ENCODE peak calls at places on chromosomes 13 and 19, in eight cellular contexts. S is DMS 273 treated with DMSO at 0.1 percent for 48 hours; U is HEK293T; J is astrocyte of the cerebellum; M is fibroblast of mammary gland; N is activated naive CD4-positive, alpha-beta T cell treated with anti-CD3 and anti-CD28 coated beads for 36 hours; P is adipocyte; T is T-helper 17 cell. O is an unnamed sample.

GRCh38 chr19:11860721-11861120 is 12.2 kb downstream of the ZNF439 start:
- DNase-seq in P (no peak), S (no peak), J (no peak), M (no peak), U (no peak), N (no peak), T (no peak), O (no peak)

GRCh38 chr19:35545855-35546381 is 492 bp downstream of the TMEM147 start:
- DNase-seq in S (no peak), T (peak), U (peak), M (no peak), P (peak), N (peak), J (no peak), O (no peak)

GRCh38 chr13:73767191-73767741 is 366.9 kb downstream of the KLF12 start:
- DNase-seq in J (no peak), P (peak), U (no peak), S (no peak), T (no peak), N (peak), M (no peak), O (no peak)

GRCh38 chr13:20350380-20350763 is 118.3 kb upstream of the GJB6 start:
- DNase-seq in U (no peak), M (no peak), S (no peak), P (no peak), J (no peak), N (no peak), T (no peak), O (no peak)

GRCh38 chr19:49851456-49852259 is 699 bp downstream of the PTOV1 start:
- DNase-seq in N (peak), M (no peak), S (no peak), T (peak), J (no peak), P (peak), U (peak), O (no peak)

GRCh38 chr13:110916671-110917142 is 1.8 kb upstream of the ANKRD10 start:
- DNase-seq in U (no peak), J (peak), N (no peak), T (no peak), M (peak), P (peak), S (no peak), O (no peak)

GRCh38 chr13:77492982-77493381 is 42.5 kb upstream of the SCEL start:
- DNase-seq in M (peak), T (no peak), S (no peak), P (peak), U (peak), J (no peak), N (peak), O (no peak)

GRCh38 chr19:33396701-33397535 is 23.4 kb downstream of the CEBPG start:
- DNase-seq in P (no peak), J (no peak), N (no peak), M (no peak), S (no peak), T (no peak), U (no peak), O (no peak)

GRCh38 chr19:8596168-8596567 is 14.3 kb downstream of the ADAMTS10 start:
- DNase-seq in M (no peak), N (no peak), J (no peak), P (no peak), S (no peak), U (no peak), T (no peak), O (no peak)

GRCh38 chr19:48745208-48745995 is 1.3 kb downstream of the IZUMO1 start:
- DNase-seq in T (no peak), U (peak), S (peak), J (peak), M (peak), P (peak), N (peak), O (peak)

GRCh38 chr19:23665651-23666410 is 21.2 kb downstream of the ZNF675 start:
- DNase-seq in J (no peak), T (no peak), U (no peak), P (no peak), N (no peak), M (no peak), S (no peak), O (no peak)

GRCh38 chr13:103521532-103521931 is 455.3 kb upstream of the SLC10A2 start:
- DNase-seq in N (no peak), J (no peak), T (no peak), M (no peak), S (no peak), P (no peak), U (no peak), O (no peak)

GRCh38 chr13:79604752-79605151 is 123.8 kb downstream of the NDFIP2 start:
- DNase-seq in S (no peak), U (no peak), M (no peak), J (no peak), T (no peak), P (peak), N (no peak), O (no peak)

GRCh38 chr19:39307233-39307821 is 11.1 kb downstream of the IFNL1 start:
- DNase-seq in U (no peak), P (peak), N (no peak), T (no peak), M (no peak), J (no peak), S (no peak), O (no peak)

GRCh38 chr13:106467406-106468122 is 67.9 kb downstream of the EFNB2 start:
- DNase-seq in M (no peak), P (no peak), N (no peak), J (no peak), S (no peak), U (no peak), T (no peak), O (no peak)

GRCh38 chr13:32645854-32646253 is 59.6 kb downstream of the PDS5B start:
- DNase-seq in S (no peak), N (peak), T (no peak), M (no peak), P (no peak), U (no peak), J (no peak), O (no peak)

GRCh38 chr19:41456342-41456918 is 13.5 kb downstream of the ERICH4 start:
- DNase-seq in P (peak), S (no peak), M (peak), T (no peak), N (no peak), U (no peak), J (no peak), O (no peak)

GRCh38 chr13:45353895-45354294 is 12.9 kb upstream of the TPT1 start:
- DNase-seq in J (no peak), N (no peak), P (no peak), U (no peak), M (no peak), T (no peak), S (no peak), O (no peak)

GRCh38 chr19:13865578-13866462 is 11.1 kb upstream of the NANOS3 start:
- DNase-seq in N (no peak), U (no peak), P (peak), T (no peak), S (no peak), M (no peak), J (no peak), O (no peak)

GRCh38 chr13:74134777-74135305 is 637 bp upstream of the KLF12 start:
- DNase-seq in P (peak), N (peak), T (peak), U (peak), M (no peak), J (no peak), S (no peak), O (no peak)

GRCh38 chr13:99617474-99618255 is 116.4 kb downstream of the TM9SF2 start:
- DNase-seq in P (peak), S (no peak), T (no peak), M (peak), N (peak), J (peak), U (peak), O (peak)

GRCh38 chr19:3738477-3739220 is 22.8 kb downstream of the APBA3 start:
- DNase-seq in N (no peak), U (no peak), S (no peak), M (no peak), P (no peak), J (no peak), T (no peak), O (no peak)

GRCh38 chr13:39415003-39415402 is 188.0 kb downstream of the LHFPL6 start:
- DNase-seq in S (no peak), M (peak), T (no peak), N (no peak), P (peak), U (no peak), J (peak), O (no peak)

GRCh38 chr13:114339779-114340534 is 25.7 kb downstream of the CHAMP1 start:
- DNase-seq in M (peak), T (no peak), S (peak), J (peak), U (no peak), N (peak), P (peak), O (no peak)

GRCh38 chr19:3013261-3013725 is 15.8 kb downstream of the TLE2 start:
- DNase-seq in N (no peak), J (no peak), T (no peak), M (no peak), U (no peak), P (no peak), S (no peak), O (no peak)

GRCh38 chr13:114130131-114130707 is 2.2 kb downstream of the RASA3 start:
- DNase-seq in J (no peak), U (no peak), M (no peak), T (no peak), N (no peak), S (no peak), P (no peak), O (no peak)

GRCh38 chr13:93216122-93216521 is 10.5 kb upstream of the GPC6 start:
- DNase-seq in J (no peak), U (no peak), N (no peak), P (no peak), S (no peak), M (no peak), T (no peak), O (no peak)

GRCh38 chr13:28357846-28358496 is 137.0 kb downstream of the FLT1 start:
- DNase-seq in S (no peak), M (no peak), U (no peak), T (no peak), N (peak), P (no peak), J (no peak), O (no peak)

O was measured in NCI-H446 treated with DMSO at 0.1 percent for 48 hours.